ENCODE peak calls at places on chromosomes 6 and 20, in six cellular contexts. O is neuronal stem cell; Z is K562; Q is midbrain; V is activated T-helper 2 cell treated with anti-CD3 and anti-CD28 coated beads, Interferon-gamma antibody, Interleukin-2, Interleukin-4, amounts not matched to agents 10 μg/mL and 5 μg/mL and 100 μg/mL, durations not matched to agents 14 hours and 24 hours and 36 hours; R is EL. T is an unnamed sample.

GRCh38 chr6:27814665-27815424 is 97.4 kb downstream of the OR2B2 start:
- DNase-seq in O (peak; percentile 91), Z (no peak), Q (peak; percentile 27), V (peak; percentile 79), R (peak; percentile 97), T (peak; percentile 92)

GRCh38 chr6:25173951-25174474 is 105.2 kb upstream of the CARMIL1 start:
- DNase-seq in O (no peak), Z (no peak), Q (no peak), V (no peak), R (peak; percentile 97), T (no peak)

GRCh38 chr20:43584448-43585138 is 6.1 kb upstream of the IFT52 start:
- DNase-seq in O (no peak), Z (no peak), Q (no peak), V (no peak), R (peak; percentile 87), T (no peak)

GRCh38 chr6:33843696-33844121 is 39.9 kb upstream of the MLN start:
- DNase-seq in O (no peak), Z (peak; percentile 59), Q (no peak), V (no peak), R (no peak), T (no peak)

GRCh38 chr6:97790926-97791590 is 508.0 kb upstream of the MMS22L start:
- DNase-seq in O (no peak), Z (no peak), Q (no peak), V (no peak), R (no peak), T (no peak)

GRCh38 chr6:132995432-132995831 is 181.1 kb downstream of the RPS12 start:
- DNase-seq in O (no peak), Z (no peak), Q (no peak), V (no peak), R (no peak), T (no peak)

GRCh38 chr6:153108320-153108719 is 22.8 kb downstream of the RGS17 start:
- DNase-seq in O (no peak), Z (no peak), Q (no peak), V (no peak), R (peak; percentile 27), T (no peak)

GRCh38 chr6:156395276-156395675 is 381.9 kb upstream of the ARID1B start:
- DNase-seq in O (no peak), Z (no peak), Q (no peak), V (no peak), R (no peak), T (no peak)

GRCh38 chr6:3625980-3626533 is 125.5 kb downstream of the PXDC1 start:
- DNase-seq in O (no peak), Z (no peak), Q (no peak), V (no peak), R (no peak), T (no peak)

GRCh38 chr6:17283074-17283473 is 1.9 kb downstream of the RBM24 start:
- DNase-seq in O (no peak), Z (no peak), Q (no peak), V (no peak), R (no peak), T (no peak)

GRCh38 chr6:104591573-104592334 is 268.0 kb downstream of the HACE1 start:
- DNase-seq in O (no peak), Z (no peak), Q (no peak), V (no peak), R (no peak), T (no peak)

GRCh38 chr6:2242311-2242710 is 3.1 kb downstream of the GMDS start:
- DNase-seq in O (no peak), Z (no peak), Q (no peak), V (no peak), R (no peak), T (no peak)

GRCh38 chr6:163772701-163773100 is 358.2 kb downstream of the QKI start:
- DNase-seq in O (no peak), Z (no peak), Q (no peak), V (no peak), R (no peak), T (no peak)

GRCh38 chr20:24465730-24466129 is 3.7 kb upstream of the SYNDIG1 start:
- DNase-seq in O (no peak), Z (no peak), Q (peak; percentile 42), V (no peak), R (peak; percentile 7), T (no peak)

GRCh38 chr20:44181611-44182010 is 5.4 kb downstream of the JPH2 start:
- DNase-seq in O (no peak), Z (no peak), Q (no peak), V (no peak), R (no peak), T (no peak)

GRCh38 chr20:45918182-45918737 is 6.3 kb upstream of the PLTP start:
- DNase-seq in O (no peak), Z (no peak), Q (no peak), V (no peak), R (no peak), T (no peak)

GRCh38 chr6:1526689-1527088 is 83.0 kb upstream of the FOXC1 start:
- DNase-seq in O (no peak), Z (no peak), Q (no peak), V (no peak), R (no peak), T (no peak)

GRCh38 chr6:93624408-93624807 is 205.0 kb upstream of the EPHA7 start:
- DNase-seq in O (no peak), Z (no peak), Q (peak; percentile 35), V (no peak), R (no peak), T (no peak)

GRCh38 chr6:134080171-134080795 is 27.9 kb upstream of the SLC2A12 start:
- DNase-seq in O (no peak), Z (peak; percentile 54), Q (no peak), V (no peak), R (no peak), T (no peak)

GRCh38 chr6:10954590-10955010 is 67.7 kb downstream of the SYCP2L start:
- DNase-seq in O (peak; percentile 77), Z (peak; percentile 85), Q (peak; percentile 55), V (peak; percentile 51), R (peak; percentile 80), T (no peak)

GRCh38 chr20:6689339-6689973 is 78.0 kb upstream of the BMP2 start:
- DNase-seq in O (no peak), Z (no peak), Q (no peak), V (no peak), R (no peak), T (no peak)

GRCh38 chr6:6984585-6985366 is 123.0 kb upstream of the RREB1 start:
- DNase-seq in O (no peak), Z (no peak), Q (no peak), V (no peak), R (no peak), T (no peak)

GRCh38 chr20:20839771-20840170 is 127.3 kb upstream of the RALGAPA2 start:
- DNase-seq in O (no peak), Z (no peak), Q (no peak), V (no peak), R (no peak), T (no peak)

GRCh38 chr6:165920896-165921671 is 246.6 kb downstream of the TBXT start:
- DNase-seq in O (no peak), Z (no peak), Q (no peak), V (no peak), R (no peak), T (no peak)

GRCh38 chr6:117951783-117952182 is 44.7 kb downstream of the SLC35F1 start:
- DNase-seq in O (peak; percentile 72), Z (no peak), Q (peak; percentile 19), V (no peak), R (no peak), T (peak; percentile 80)

GRCh38 chr20:9945406-9945805 is 89.4 kb upstream of the ANKEF1 start:
- DNase-seq in O (peak; percentile 8), Z (no peak), Q (no peak), V (no peak), R (peak; percentile 7), T (no peak)

GRCh38 chr6:157711060-157711459 is 112.0 kb upstream of the SNX9 start:
- DNase-seq in O (no peak), Z (no peak), Q (no peak), V (no peak), R (no peak), T (no peak)

GRCh38 chr20:15642676-15643075 is 930.6 kb downstream of the KIF16B start:
- DNase-seq in O (no peak), Z (no peak), Q (no peak), V (no peak), R (peak; percentile 68), T (no peak)